ENCODE peak calls at places on chromosomes 2 and 18, in seven cellular contexts. X is IMR-90, P is GM20000, Q is prostate gland, G is GM12865, W is Panc1, Z is GM10248. S is an unnamed sample.

GRCh38 chr2:214542251-214542650 is 131.4 kb downstream of the VWC2L start:
- DNase-seq in X (peak), P (no peak), Q (no peak), G (no peak), W (no peak), Z (no peak), S (no peak)

GRCh38 chr2:65530547-65531320 is 98.3 kb upstream of the SPRED2 start:
- DNase-seq in X (peak), P (no peak), Q (no peak), G (no peak), W (no peak), Z (no peak), S (no peak)

GRCh38 chr2:8756230-8756629 is 74.4 kb downstream of the ID2 start:
- DNase-seq in X (no peak), P (no peak), Q (no peak), G (no peak), W (no peak), Z (no peak), S (no peak)

GRCh38 chr2:144452169-144453038 is 67.5 kb downstream of the ZEB2 start:
- DNase-seq in X (peak), P (no peak), Q (no peak), G (no peak), W (no peak), Z (no peak), S (no peak)

GRCh38 chr18:55508637-55509036 is 79.4 kb downstream of the TCF4 start:
- DNase-seq in X (no peak), P (no peak), Q (no peak), G (no peak), W (no peak), Z (no peak), S (no peak)

GRCh38 chr2:45944075-45944474 is 292.6 kb downstream of the PRKCE start:
- DNase-seq in X (peak), P (no peak), Q (no peak), G (no peak), W (no peak), Z (no peak), S (no peak)

GRCh38 chr2:34408100-34408499 is 809.0 kb upstream of the FAM98A start:
- DNase-seq in X (no peak), P (no peak), Q (no peak), G (no peak), W (no peak), Z (no peak), S (no peak)

GRCh38 chr2:135798275-135798705 is 38.7 kb downstream of the LCT start:
- DNase-seq in X (no peak), P (no peak), Q (no peak), G (no peak), W (no peak), Z (no peak), S (no peak)

GRCh38 chr2:234290671-234291070 is 206.2 kb downstream of the ARL4C start:
- DNase-seq in X (no peak), P (peak), Q (no peak), G (peak), W (no peak), Z (peak), S (no peak)

GRCh38 chr18:36195427-36196122 is 8.3 kb downstream of the MOCOS start:
- DNase-seq in X (no peak), P (no peak), Q (no peak), G (no peak), W (no peak), Z (no peak), S (no peak)

GRCh38 chr18:12361770-12362378 is 15.2 kb downstream of the AFG3L2 start:
- DNase-seq in X (peak), P (no peak), Q (no peak), G (no peak), W (no peak), Z (no peak), S (no peak)

GRCh38 chr2:165022781-165023180 is 67.5 kb upstream of the SLC38A11 start:
- DNase-seq in X (no peak), P (no peak), Q (no peak), G (no peak), W (no peak), Z (no peak), S (no peak)

DNA sequence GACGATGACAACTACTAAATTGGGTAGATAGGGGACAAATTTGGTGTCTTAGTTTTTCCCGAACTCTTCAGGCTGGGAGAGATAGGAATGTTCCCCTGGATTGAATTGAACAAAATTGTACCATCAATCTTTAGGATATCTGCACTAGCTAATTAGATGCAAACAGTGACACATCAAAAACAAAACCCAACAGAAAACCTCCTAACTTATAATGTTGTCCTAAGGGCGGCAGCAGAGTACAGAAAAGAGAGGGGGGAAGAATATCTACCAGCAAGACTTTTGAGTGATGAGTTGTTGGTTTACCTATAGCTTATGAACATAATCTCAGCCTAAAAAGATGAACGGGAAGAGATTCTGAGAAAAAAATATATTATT is 342.9 kb downstream of the INSIG2 start:
- DNase-seq in X (no peak), P (no peak), Q (no peak), G (no peak), W (no peak), Z (no peak), S (no peak)
- TF ChIP-seq CTCF in X (no peak), P (no peak), Q (no peak), G (no peak), W (peak), Z (no peak), S (peak)

GRCh38 chr2:47323009-47323821 is 79.7 kb upstream of the MSH2 start:
- DNase-seq in X (peak), P (peak), Q (peak), G (peak), W (peak), Z (peak), S (no peak)
- TF ChIP-seq CTCF in X (peak), P (peak), Q (peak), G (peak), W (peak), Z (peak), S (peak)

GRCh38 chr2:203396667-203397066 is 68.5 kb downstream of the ABI2 start:
- DNase-seq in X (no peak), P (no peak), Q (no peak), G (no peak), W (no peak), Z (no peak), S (no peak)
- TF ChIP-seq CTCF in X (peak), P (no peak), Q (no peak), G (peak), W (peak), Z (no peak), S (peak)

DNA sequence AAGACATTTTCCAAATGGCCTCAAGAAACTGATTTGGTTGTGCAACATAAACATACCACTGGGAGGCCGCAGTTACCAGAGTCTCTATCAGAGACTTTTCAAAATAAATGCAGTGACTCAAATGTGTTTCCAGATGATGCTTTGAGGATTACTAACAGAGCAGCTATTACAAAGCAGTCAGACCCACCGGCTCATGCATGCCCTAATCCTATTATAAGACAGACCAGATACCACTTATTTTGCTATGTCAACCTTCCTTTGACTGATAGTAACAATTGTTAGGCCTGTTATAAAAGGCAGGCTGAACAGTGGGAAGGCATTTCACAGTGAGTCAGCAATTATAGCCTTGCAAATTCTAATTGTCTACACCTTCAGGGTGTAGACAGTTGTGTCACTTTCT is 217.7 kb downstream of the LRRTM1 start:
- DNase-seq in X (peak), P (no peak), Q (no peak), G (no peak), W (no peak), Z (no peak), S (no peak)
- TF ChIP-seq CTCF in X (peak), P (no peak), Q (no peak), G (no peak), W (no peak), Z (no peak), S (no peak)

GRCh38 chr18:65093341-65093740 is 657.5 kb upstream of the CDH7 start:
- DNase-seq in X (no peak), P (no peak), Q (no peak), G (no peak), W (no peak), Z (no peak), S (no peak)

DNA sequence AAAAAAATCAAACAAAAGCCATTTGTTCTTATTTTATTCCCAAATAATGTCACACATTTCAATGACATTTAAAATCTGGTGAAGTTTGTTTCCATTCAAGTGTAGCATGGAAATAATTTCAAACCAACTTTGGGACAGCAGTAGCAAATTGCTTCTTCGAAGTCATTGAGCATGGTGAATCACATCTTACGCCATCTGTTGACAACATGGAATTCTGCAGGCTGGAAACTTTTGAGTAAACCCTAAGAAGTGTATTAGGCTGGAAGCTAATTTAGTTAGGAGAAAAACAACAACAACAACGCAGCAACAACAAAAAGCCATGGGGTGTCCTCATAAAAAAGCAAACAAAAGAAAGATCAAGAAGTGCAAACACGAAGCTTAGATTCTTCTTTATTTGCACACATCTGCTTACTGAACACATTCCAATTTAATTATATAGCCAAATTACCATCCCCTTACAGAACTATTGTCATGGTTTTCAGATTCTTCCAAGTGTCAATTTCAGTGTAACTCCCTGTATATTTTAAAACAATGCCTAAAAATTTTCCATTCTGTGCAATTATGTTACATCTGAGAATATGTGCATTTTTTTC is 659.0 kb upstream of the CDH7 start:
- DNase-seq in X (peak), P (peak), Q (no peak), G (peak), W (peak), Z (no peak), S (peak)
- TF ChIP-seq CTCF in X (no peak), P (no peak), Q (no peak), G (peak), W (peak), Z (peak), S (peak)

DNA sequence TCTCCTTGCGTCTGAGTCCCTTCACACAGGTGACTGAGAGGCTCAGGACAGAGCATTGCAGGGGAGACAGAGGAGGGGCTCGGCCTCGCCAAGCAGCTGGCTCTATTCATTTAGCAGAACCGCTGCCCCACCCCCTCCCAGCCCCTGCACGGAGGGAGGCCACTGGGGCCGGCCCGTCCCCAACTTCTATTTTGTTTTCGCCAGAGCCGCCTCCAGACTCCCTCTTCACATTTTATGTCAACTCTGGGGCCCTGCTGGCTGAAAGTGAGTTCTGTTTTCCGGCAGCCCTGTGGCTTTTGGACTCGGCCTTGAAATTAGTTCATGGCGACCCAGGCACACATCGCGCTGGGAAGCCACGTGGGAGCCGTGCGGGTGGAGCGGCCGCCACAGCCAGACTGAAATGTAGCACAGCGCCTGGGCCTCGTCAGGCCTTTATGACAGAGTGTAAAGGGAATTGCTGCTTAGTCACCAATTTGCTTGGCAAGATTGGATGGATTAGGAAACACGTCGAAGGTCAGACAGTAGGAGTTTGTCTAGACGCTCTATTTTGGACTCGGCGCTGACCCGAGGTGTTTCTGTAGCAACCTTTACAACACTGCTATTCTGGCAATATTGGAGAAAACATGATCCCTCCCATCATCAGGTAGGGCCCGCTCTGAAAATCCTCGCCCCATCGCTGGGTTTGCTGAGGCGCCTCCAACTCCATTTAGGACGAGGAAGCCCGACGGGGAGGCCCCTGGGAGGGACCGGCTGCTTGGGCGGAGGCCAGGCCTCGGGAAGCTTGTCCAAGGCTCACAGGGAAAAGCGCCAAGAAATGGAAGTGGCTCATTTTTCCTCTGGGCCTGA is 90.7 kb upstream of the CTDP1 start:
- DNase-seq in X (peak), P (no peak), Q (peak), G (no peak), W (no peak), Z (no peak), S (no peak)
- TF ChIP-seq CTCF in X (no peak), P (no peak), Q (no peak), G (no peak), W (no peak), Z (no peak), S (no peak)

GRCh38 chr2:177694348-177694747 is 301.8 kb downstream of the AGPS start:
- DNase-seq in X (no peak), P (no peak), Q (no peak), G (no peak), W (no peak), Z (no peak), S (no peak)

GRCh38 chr2:177693658-177694334 is 301.2 kb downstream of the AGPS start:
- DNase-seq in X (no peak), P (no peak), Q (no peak), G (no peak), W (no peak), Z (no peak), S (no peak)

GRCh38 chr2:177691177-177691576 is 298.6 kb downstream of the AGPS start:
- DNase-seq in X (no peak), P (no peak), Q (no peak), G (no peak), W (no peak), Z (no peak), S (no peak)

GRCh38 chr2:177692042-177692823 is 299.7 kb downstream of the AGPS start:
- DNase-seq in X (no peak), P (no peak), Q (no peak), G (no peak), W (no peak), Z (no peak), S (no peak)

GRCh38 chr2:177692828-177693269 is 300.3 kb downstream of the AGPS start:
- DNase-seq in X (no peak), P (no peak), Q (no peak), G (no peak), W (no peak), Z (no peak), S (no peak)
- TF ChIP-seq CTCF in X (no peak), P (no peak), Q (no peak), G (no peak), W (no peak), Z (no peak), S (no peak)

S was measured in LNCaP clone FGC.